ENCODE peak calls at places on chromosomes 16 and 17, in nine cellular contexts. One of them, this sample, is unnamed.

GRCh38 chr16:75112281-75113045 is 4.1 kb downstream of the LDHD start:
- DNase-seq in stromal cell of bone marrow: no peak
- DNase-seq in GDM1: no peak
- DNase-seq in GF-D8: no peak
- DNase-seq in activated T-helper 1 cell treated with anti-CD3 and anti-CD28 coated beads, Interleukin-12 subunit alpha, Interleukin-12 subunit beta, Interleukin-2, Interleukin-4 antibody, amounts not matched to agents 30 ng/mL and 10 ng/mL and 1 ng/mL, durations not matched to agents 14 hours and 24 hours and 36 hours: no peak
- DNase-seq in spleen: peak; percentile 70
- DNase-seq in SK-N-DZ: no peak
- DNase-seq in Right ventricle myocardium superior: no peak
- DNase-seq in skeletal muscle cell: no peak
- DNase-seq in this sample: no peak

GRCh38 chr17:50893183-50893993 is 27.2 kb upstream of the TOB1 start:
- DNase-seq in stromal cell of bone marrow: no peak
- DNase-seq in GDM1: no peak
- DNase-seq in GF-D8: no peak
- DNase-seq in activated T-helper 1 cell treated with anti-CD3 and anti-CD28 coated beads, Interleukin-12 subunit alpha, Interleukin-12 subunit beta, Interleukin-2, Interleukin-4 antibody, amounts not matched to agents 30 ng/mL and 10 ng/mL and 1 ng/mL, durations not matched to agents 14 hours and 24 hours and 36 hours: no peak
- DNase-seq in spleen: no peak
- DNase-seq in SK-N-DZ: peak; percentile 73
- DNase-seq in Right ventricle myocardium superior: peak; percentile 35
- DNase-seq in skeletal muscle cell: no peak
- DNase-seq in this sample: no peak

GRCh38 chr17:67549787-67550186 is 167.9 kb upstream of the NOL11 start:
- DNase-seq in stromal cell of bone marrow: no peak
- DNase-seq in GDM1: no peak
- DNase-seq in GF-D8: no peak
- DNase-seq in activated T-helper 1 cell treated with anti-CD3 and anti-CD28 coated beads, Interleukin-12 subunit alpha, Interleukin-12 subunit beta, Interleukin-2, Interleukin-4 antibody, amounts not matched to agents 30 ng/mL and 10 ng/mL and 1 ng/mL, durations not matched to agents 14 hours and 24 hours and 36 hours: no peak
- DNase-seq in spleen: no peak
- DNase-seq in SK-N-DZ: no peak
- DNase-seq in Right ventricle myocardium superior: no peak
- DNase-seq in skeletal muscle cell: no peak
- DNase-seq in this sample: no peak

GRCh38 chr17:37220609-37220953 is 155.2 kb upstream of the C17orf78 start:
- DNase-seq in stromal cell of bone marrow: peak; percentile 15
- DNase-seq in GDM1: no peak
- DNase-seq in GF-D8: no peak
- DNase-seq in activated T-helper 1 cell treated with anti-CD3 and anti-CD28 coated beads, Interleukin-12 subunit alpha, Interleukin-12 subunit beta, Interleukin-2, Interleukin-4 antibody, amounts not matched to agents 30 ng/mL and 10 ng/mL and 1 ng/mL, durations not matched to agents 14 hours and 24 hours and 36 hours: peak; percentile 5
- DNase-seq in spleen: no peak
- DNase-seq in SK-N-DZ: peak; percentile 17
- DNase-seq in Right ventricle myocardium superior: no peak
- DNase-seq in skeletal muscle cell: no peak
- DNase-seq in this sample: no peak

GRCh38 chr16:83955218-83956130 is 2.4 kb downstream of the OSGIN1 start:
- DNase-seq in stromal cell of bone marrow: no peak
- DNase-seq in GDM1: no peak
- DNase-seq in GF-D8: no peak
- DNase-seq in activated T-helper 1 cell treated with anti-CD3 and anti-CD28 coated beads, Interleukin-12 subunit alpha, Interleukin-12 subunit beta, Interleukin-2, Interleukin-4 antibody, amounts not matched to agents 30 ng/mL and 10 ng/mL and 1 ng/mL, durations not matched to agents 14 hours and 24 hours and 36 hours: no peak
- DNase-seq in spleen: no peak
- DNase-seq in SK-N-DZ: no peak
- DNase-seq in Right ventricle myocardium superior: peak; percentile 41
- DNase-seq in skeletal muscle cell: no peak
- DNase-seq in this sample: no peak

GRCh38 chr17:49624896-49625295 is 49.2 kb downstream of the NXPH3 start:
- DNase-seq in stromal cell of bone marrow: no peak
- DNase-seq in GDM1: no peak
- DNase-seq in GF-D8: no peak
- DNase-seq in activated T-helper 1 cell treated with anti-CD3 and anti-CD28 coated beads, Interleukin-12 subunit alpha, Interleukin-12 subunit beta, Interleukin-2, Interleukin-4 antibody, amounts not matched to agents 30 ng/mL and 10 ng/mL and 1 ng/mL, durations not matched to agents 14 hours and 24 hours and 36 hours: no peak
- DNase-seq in spleen: no peak
- DNase-seq in SK-N-DZ: no peak
- DNase-seq in Right ventricle myocardium superior: no peak
- DNase-seq in skeletal muscle cell: no peak
- DNase-seq in this sample: no peak

GRCh38 chr16:52861614-52862022 is 191.1 kb downstream of the CHD9NB start:
- DNase-seq in stromal cell of bone marrow: no peak
- DNase-seq in GDM1: no peak
- DNase-seq in GF-D8: no peak
- DNase-seq in activated T-helper 1 cell treated with anti-CD3 and anti-CD28 coated beads, Interleukin-12 subunit alpha, Interleukin-12 subunit beta, Interleukin-2, Interleukin-4 antibody, amounts not matched to agents 30 ng/mL and 10 ng/mL and 1 ng/mL, durations not matched to agents 14 hours and 24 hours and 36 hours: no peak
- DNase-seq in spleen: no peak
- DNase-seq in SK-N-DZ: peak; percentile 64
- DNase-seq in Right ventricle myocardium superior: no peak
- DNase-seq in skeletal muscle cell: no peak
- DNase-seq in this sample: no peak

GRCh38 chr16:19700319-19700781 is 17.7 kb downstream of the KNOP1 start:
- DNase-seq in stromal cell of bone marrow: no peak
- DNase-seq in GDM1: no peak
- DNase-seq in GF-D8: no peak
- DNase-seq in activated T-helper 1 cell treated with anti-CD3 and anti-CD28 coated beads, Interleukin-12 subunit alpha, Interleukin-12 subunit beta, Interleukin-2, Interleukin-4 antibody, amounts not matched to agents 30 ng/mL and 10 ng/mL and 1 ng/mL, durations not matched to agents 14 hours and 24 hours and 36 hours: no peak
- DNase-seq in spleen: peak; percentile 28
- DNase-seq in SK-N-DZ: no peak
- DNase-seq in Right ventricle myocardium superior: no peak
- DNase-seq in skeletal muscle cell: no peak
- DNase-seq in this sample: peak; percentile 22

GRCh38 chr16:81451753-81452680 is 7.4 kb downstream of the CMIP start:
- DNase-seq in stromal cell of bone marrow: no peak
- DNase-seq in GDM1: no peak
- DNase-seq in GF-D8: peak; percentile 32
- DNase-seq in activated T-helper 1 cell treated with anti-CD3 and anti-CD28 coated beads, Interleukin-12 subunit alpha, Interleukin-12 subunit beta, Interleukin-2, Interleukin-4 antibody, amounts not matched to agents 30 ng/mL and 10 ng/mL and 1 ng/mL, durations not matched to agents 14 hours and 24 hours and 36 hours: peak; percentile 24
- DNase-seq in spleen: no peak
- DNase-seq in SK-N-DZ: no peak
- DNase-seq in Right ventricle myocardium superior: peak; percentile 56
- DNase-seq in skeletal muscle cell: no peak
- DNase-seq in this sample: no peak

GRCh38 chr17:1573932-1574696 is 11.5 kb upstream of the PITPNA start:
- DNase-seq in stromal cell of bone marrow: no peak
- DNase-seq in GDM1: peak; percentile 44
- DNase-seq in GF-D8: peak; percentile 34
- DNase-seq in activated T-helper 1 cell treated with anti-CD3 and anti-CD28 coated beads, Interleukin-12 subunit alpha, Interleukin-12 subunit beta, Interleukin-2, Interleukin-4 antibody, amounts not matched to agents 30 ng/mL and 10 ng/mL and 1 ng/mL, durations not matched to agents 14 hours and 24 hours and 36 hours: peak; percentile 40
- DNase-seq in spleen: peak; percentile 96
- DNase-seq in SK-N-DZ: peak; percentile 71
- DNase-seq in Right ventricle myocardium superior: peak; percentile 94
- DNase-seq in skeletal muscle cell: no peak
- DNase-seq in this sample: peak; percentile 37

GRCh38 chr16:88069397-88070168 is 118.3 kb downstream of the BANP start:
- DNase-seq in stromal cell of bone marrow: no peak
- DNase-seq in GDM1: no peak
- DNase-seq in GF-D8: no peak
- DNase-seq in activated T-helper 1 cell treated with anti-CD3 and anti-CD28 coated beads, Interleukin-12 subunit alpha, Interleukin-12 subunit beta, Interleukin-2, Interleukin-4 antibody, amounts not matched to agents 30 ng/mL and 10 ng/mL and 1 ng/mL, durations not matched to agents 14 hours and 24 hours and 36 hours: no peak
- DNase-seq in spleen: peak; percentile 93
- DNase-seq in SK-N-DZ: no peak
- DNase-seq in Right ventricle myocardium superior: peak; percentile 30
- DNase-seq in skeletal muscle cell: no peak
- DNase-seq in this sample: no peak

GRCh38 chr17:29747660-29748059 is 124.9 kb upstream of the CORO6 start:
- DNase-seq in stromal cell of bone marrow: no peak
- DNase-seq in GDM1: no peak
- DNase-seq in GF-D8: no peak
- DNase-seq in activated T-helper 1 cell treated with anti-CD3 and anti-CD28 coated beads, Interleukin-12 subunit alpha, Interleukin-12 subunit beta, Interleukin-2, Interleukin-4 antibody, amounts not matched to agents 30 ng/mL and 10 ng/mL and 1 ng/mL, durations not matched to agents 14 hours and 24 hours and 36 hours: no peak
- DNase-seq in spleen: no peak
- DNase-seq in SK-N-DZ: peak; percentile 38
- DNase-seq in Right ventricle myocardium superior: no peak
- DNase-seq in skeletal muscle cell: no peak
- DNase-seq in this sample: no peak

GRCh38 chr16:18839555-18839954 is 38.2 kb upstream of the ARL6IP1 start:
- DNase-seq in stromal cell of bone marrow: no peak
- DNase-seq in GDM1: no peak
- DNase-seq in GF-D8: no peak
- DNase-seq in activated T-helper 1 cell treated with anti-CD3 and anti-CD28 coated beads, Interleukin-12 subunit alpha, Interleukin-12 subunit beta, Interleukin-2, Interleukin-4 antibody, amounts not matched to agents 30 ng/mL and 10 ng/mL and 1 ng/mL, durations not matched to agents 14 hours and 24 hours and 36 hours: no peak
- DNase-seq in spleen: no peak
- DNase-seq in SK-N-DZ: no peak
- DNase-seq in Right ventricle myocardium superior: no peak
- DNase-seq in skeletal muscle cell: no peak
- DNase-seq in this sample: no peak

GRCh38 chr16:17335826-17336492 is 134.8 kb downstream of the XYLT1 start:
- DNase-seq in stromal cell of bone marrow: no peak
- DNase-seq in GDM1: no peak
- DNase-seq in GF-D8: no peak
- DNase-seq in activated T-helper 1 cell treated with anti-CD3 and anti-CD28 coated beads, Interleukin-12 subunit alpha, Interleukin-12 subunit beta, Interleukin-2, Interleukin-4 antibody, amounts not matched to agents 30 ng/mL and 10 ng/mL and 1 ng/mL, durations not matched to agents 14 hours and 24 hours and 36 hours: no peak
- DNase-seq in spleen: no peak
- DNase-seq in SK-N-DZ: no peak
- DNase-seq in Right ventricle myocardium superior: no peak
- DNase-seq in skeletal muscle cell: no peak
- DNase-seq in this sample: no peak

GRCh38 chr16:71537643-71538042 is 11.4 kb downstream of the CHST4 start:
- DNase-seq in stromal cell of bone marrow: no peak
- DNase-seq in GDM1: no peak
- DNase-seq in GF-D8: no peak
- DNase-seq in activated T-helper 1 cell treated with anti-CD3 and anti-CD28 coated beads, Interleukin-12 subunit alpha, Interleukin-12 subunit beta, Interleukin-2, Interleukin-4 antibody, amounts not matched to agents 30 ng/mL and 10 ng/mL and 1 ng/mL, durations not matched to agents 14 hours and 24 hours and 36 hours: peak; percentile 5
- DNase-seq in spleen: no peak
- DNase-seq in SK-N-DZ: peak; percentile 25
- DNase-seq in Right ventricle myocardium superior: no peak
- DNase-seq in skeletal muscle cell: no peak
- DNase-seq in this sample: no peak

GRCh38 chr16:88461291-88462269 is 8.5 kb downstream of the ZFPM1 start:
- DNase-seq in stromal cell of bone marrow: no peak
- DNase-seq in GDM1: no peak
- DNase-seq in GF-D8: no peak
- DNase-seq in activated T-helper 1 cell treated with anti-CD3 and anti-CD28 coated beads, Interleukin-12 subunit alpha, Interleukin-12 subunit beta, Interleukin-2, Interleukin-4 antibody, amounts not matched to agents 30 ng/mL and 10 ng/mL and 1 ng/mL, durations not matched to agents 14 hours and 24 hours and 36 hours: no peak
- DNase-seq in spleen: no peak
- DNase-seq in SK-N-DZ: no peak
- DNase-seq in Right ventricle myocardium superior: no peak
- DNase-seq in skeletal muscle cell: no peak
- DNase-seq in this sample: no peak

GRCh38 chr16:55255890-55256289 is 68.1 kb upstream of the IRX6 start:
- DNase-seq in stromal cell of bone marrow: no peak
- DNase-seq in GDM1: no peak
- DNase-seq in GF-D8: no peak
- DNase-seq in activated T-helper 1 cell treated with anti-CD3 and anti-CD28 coated beads, Interleukin-12 subunit alpha, Interleukin-12 subunit beta, Interleukin-2, Interleukin-4 antibody, amounts not matched to agents 30 ng/mL and 10 ng/mL and 1 ng/mL, durations not matched to agents 14 hours and 24 hours and 36 hours: no peak
- DNase-seq in spleen: no peak
- DNase-seq in SK-N-DZ: peak; percentile 11
- DNase-seq in Right ventricle myocardium superior: no peak
- DNase-seq in skeletal muscle cell: no peak
- DNase-seq in this sample: no peak

GRCh38 chr17:27494192-27495091 is 38.2 kb downstream of the KSR1 start:
- DNase-seq in stromal cell of bone marrow: peak; percentile 55
- DNase-seq in GDM1: no peak
- DNase-seq in GF-D8: no peak
- DNase-seq in activated T-helper 1 cell treated with anti-CD3 and anti-CD28 coated beads, Interleukin-12 subunit alpha, Interleukin-12 subunit beta, Interleukin-2, Interleukin-4 antibody, amounts not matched to agents 30 ng/mL and 10 ng/mL and 1 ng/mL, durations not matched to agents 14 hours and 24 hours and 36 hours: no peak
- DNase-seq in spleen: no peak
- DNase-seq in SK-N-DZ: no peak
- DNase-seq in Right ventricle myocardium superior: peak; percentile 83
- DNase-seq in skeletal muscle cell: no peak
- DNase-seq in this sample: peak; percentile 35